ENCODE peak calls at places on chromosomes 16 and 17, in seven cellular contexts. V, M, A, N, H, U and X are unnamed samples.
A peak's percentile ranks its signal among the peaks of the same experiment; 100 is the strongest.

GRCh38 chr16:85274924-85275323 is 162.7 kb upstream of the CIBAR2 start:
- DNase-seq in V (no peak), M (no peak), A (no peak), N (no peak), H (no peak), U (no peak), X (no peak)

GRCh38 chr17:80856863-80857488 is 134.7 kb upstream of the CHMP6 start:
- DNase-seq in V (no peak), M (no peak), A (no peak), N (no peak), H (peak; percentile 25), U (no peak), X (no peak)

GRCh38 chr17:31820691-31821435 is 38.2 kb downstream of the COPRS start:
- DNase-seq in V (no peak), M (no peak), A (no peak), N (no peak), H (no peak), U (peak; percentile 27), X (no peak)

GRCh38 chr16:56354746-56355145 is 70.6 kb downstream of the AMFR start:
- DNase-seq in V (no peak), M (no peak), A (no peak), N (peak; percentile 18), H (no peak), U (no peak), X (no peak)

GRCh38 chr16:47729701-47730100 is 268.6 kb downstream of the PHKB start:
- DNase-seq in V (no peak), M (no peak), A (no peak), N (no peak), H (no peak), U (no peak), X (no peak)

GRCh38 chr16:28311913-28312312 is 19.6 kb downstream of the SBK1 start:
- DNase-seq in V (no peak), M (no peak), A (no peak), N (no peak), H (no peak), U (no peak), X (no peak)

GRCh38 chr17:78433780-78434335 is 55.4 kb downstream of the PGS1 start:
- DNase-seq in V (no peak), M (no peak), A (no peak), N (no peak), H (no peak), U (no peak), X (no peak)

GRCh38 chr16:8963010-8963824 is 489 bp downstream of the USP7 start:
- DNase-seq in V (no peak), M (no peak), A (peak; percentile 28), N (peak; percentile 34), H (no peak), U (no peak), X (no peak)

GRCh38 chr16:71900336-71900735 is 5.0 kb downstream of the IST1 start:
- DNase-seq in V (no peak), M (no peak), A (no peak), N (no peak), H (no peak), U (peak; percentile 10), X (no peak)

GRCh38 chr16:11557811-11558210 is 28.9 kb downstream of the LITAF start:
- DNase-seq in V (no peak), M (no peak), A (peak; percentile 34), N (no peak), H (no peak), U (no peak), X (no peak)

GRCh38 chr17:32801193-32801592 is 75.7 kb downstream of the MYO1D start:
- DNase-seq in V (no peak), M (no peak), A (no peak), N (no peak), H (no peak), U (no peak), X (no peak)

GRCh38 chr17:50638851-50639767 is 4.4 kb downstream of the ABCC3 start:
- DNase-seq in V (peak; percentile 96), M (peak; percentile 79), A (peak; percentile 82), N (peak; percentile 19), H (peak; percentile 99), U (peak; percentile 100), X (no peak)

GRCh38 chr16:84881702-84882521 is 62.1 kb downstream of the CRISPLD2 start:
- DNase-seq in V (peak; percentile 61), M (no peak), A (no peak), N (no peak), H (peak; percentile 88), U (peak; percentile 96), X (no peak)

GRCh38 chr17:17822189-17822978 is 14.4 kb downstream of the SREBF1 start:
- DNase-seq in V (no peak), M (no peak), A (peak; percentile 74), N (no peak), H (no peak), U (peak; percentile 80), X (no peak)

GRCh38 chr17:61150686-61151299 is 248.8 kb upstream of the TBX2 start:
- DNase-seq in V (no peak), M (no peak), A (no peak), N (no peak), H (peak; percentile 41), U (no peak), X (no peak)

GRCh38 chr17:29583324-29584248 is 5.9 kb downstream of the GIT1 start:
- DNase-seq in V (no peak), M (no peak), A (no peak), N (no peak), H (no peak), U (no peak), X (no peak)

GRCh38 chr16:86809458-86809955 is 231.2 kb downstream of the FOXL1 start:
- DNase-seq in V (peak; percentile 64), M (no peak), A (no peak), N (no peak), H (peak; percentile 98), U (peak; percentile 93), X (no peak)

GRCh38 chr17:13297198-13297597 is 279.4 kb upstream of the ELAC2 start:
- DNase-seq in V (no peak), M (peak; percentile 69), A (no peak), N (no peak), H (no peak), U (no peak), X (no peak)

GRCh38 chr17:66837883-66838665 is 3.2 kb downstream of the CACNG5 start:
- DNase-seq in V (no peak), M (no peak), A (no peak), N (no peak), H (no peak), U (no peak), X (no peak)

GRCh38 chr17:7034955-7035590 is 742 bp upstream of the SLC16A13 start:
- DNase-seq in V (no peak), M (no peak), A (no peak), N (peak; percentile 59), H (no peak), U (no peak), X (peak; percentile 60)

GRCh38 chr17:48215583-48216139 is 108.1 kb downstream of the SNX11 start:
- DNase-seq in V (peak; percentile 75), M (peak; percentile 85), A (no peak), N (no peak), H (peak; percentile 63), U (peak; percentile 62), X (no peak)

GRCh38 chr16:58458634-58459343 is 41.2 kb upstream of the NDRG4 start:
- DNase-seq in V (no peak), M (no peak), A (no peak), N (no peak), H (peak; percentile 37), U (no peak), X (no peak)

GRCh38 chr16:11955713-11956123 is 9.3 kb upstream of the TNFRSF17 start:
- DNase-seq in V (no peak), M (no peak), A (no peak), N (no peak), H (peak; percentile 74), U (peak; percentile 98), X (no peak)

GRCh38 chr16:82701302-82702022 is 74.7 kb downstream of the CDH13 start:
- DNase-seq in V (no peak), M (no peak), A (no peak), N (no peak), H (no peak), U (no peak), X (no peak)

GRCh38 chr17:47628014-47628413 is 21.7 kb upstream of the KPNB1 start:
- DNase-seq in V (no peak), M (no peak), A (no peak), N (no peak), H (no peak), U (no peak), X (no peak)